ENCODE peak calls at places on chromosomes 16 and 17, in nine cellular contexts. E is fibroblast of lung; B is BE2C; Y is A549; T is CD8-positive, alpha-beta T cell; S is tibial artery; K is CD8-positive, alpha-beta memory T cell; O is endodermal cell; Q is heart left ventricle. X is an unnamed sample.

GRCh38 chr17:75853410-75853809 is 1.7 kb downstream of the WBP2 start:
- DNase-seq in Y (no peak), Q (no peak), K (no peak), S (no peak), O (peak; percentile 52), E (no peak), B (no peak), T (no peak), X (peak; percentile 57)

GRCh38 chr16:7335991-7336634 is 3.5 kb downstream of the RBFOX1 start:
- DNase-seq in Y (no peak), B (no peak), K (no peak), O (no peak), T (no peak), S (no peak), Q (peak; percentile 33), E (no peak), X (no peak)

GRCh38 chr16:56780646-56781045 is 50.7 kb downstream of the NUP93 start:
- DNase-seq in S (no peak), K (no peak), T (no peak), Y (no peak), E (no peak), B (no peak), O (no peak), Q (no peak), X (no peak)

GRCh38 chr16:82011199-82011641 is at the start of gene SDR42E1:
- DNase-seq in Y (peak; percentile 70), O (no peak), K (peak; percentile 38), E (peak; percentile 27), S (no peak), T (peak; percentile 69), Q (no peak), B (no peak), X (no peak)

GRCh38 chr16:7861891-7862585 is 529.4 kb downstream of the RBFOX1 start:
- DNase-seq in O (peak; percentile 60), Q (no peak), B (no peak), K (no peak), T (no peak), S (no peak), Y (no peak), E (no peak), X (no peak)

GRCh38 chr16:3285131-3285530 is 1.8 kb downstream of the ZNF263 start:
- DNase-seq in T (no peak), K (no peak), E (no peak), S (peak; percentile 49), O (no peak), Y (no peak), Q (no peak), B (no peak), X (no peak)

GRCh38 chr17:68424188-68424587 is 33.1 kb downstream of the WIPI1 start:
- DNase-seq in B (no peak), S (no peak), K (no peak), E (no peak), O (no peak), T (no peak), Y (no peak), Q (no peak), X (no peak)

GRCh38 chr16:80027007-80027965 is 426.7 kb upstream of the MAF start:
- DNase-seq in Y (peak; percentile 97), E (peak; percentile 39), T (peak; percentile 12), Q (peak; percentile 79), S (peak; percentile 68), B (peak; percentile 6), O (peak; percentile 92), K (peak; percentile 3), X (peak; percentile 95)

GRCh38 chr16:12111819-12112218 is 135.3 kb downstream of the SNX29 start:
- DNase-seq in T (no peak), E (no peak), Y (no peak), K (no peak), B (no peak), S (no peak), O (no peak), Q (no peak), X (no peak)

GRCh38 chr16:90008708-90009145 is 10.5 kb downstream of the DBNDD1 start:
- DNase-seq in S (no peak), Q (no peak), K (peak; percentile 38), Y (no peak), O (no peak), B (no peak), T (peak; percentile 68), E (no peak), X (no peak)

GRCh38 chr16:81473561-81473960 is 29.0 kb downstream of the CMIP start:
- DNase-seq in E (peak; percentile 75), K (no peak), Q (no peak), T (no peak), Y (no peak), B (no peak), O (no peak), S (no peak), X (peak; percentile 60)

GRCh38 chr17:44786551-44787081 is 27.8 kb downstream of the ADAM11 start:
- DNase-seq in E (no peak), T (no peak), B (no peak), O (peak; percentile 54), Y (no peak), S (peak; percentile 67), Q (peak; percentile 82), K (no peak), X (no peak)

GRCh38 chr17:77322284-77322533 is 181.4 kb downstream of the SEC14L1 start:
- DNase-seq in Q (no peak), B (peak; percentile 8), Y (no peak), K (no peak), S (no peak), O (no peak), T (no peak), E (no peak), X (no peak)
- H3K4me3 ChIP-seq in Q (peak overlapping the region; percentile 17), B (peak overlapping the region; percentile 35), Y (peak overlapping the region; percentile 37), K (no peak overlapping the region), S (peak overlapping the region; percentile 58), O (no peak overlapping the region), T (no peak overlapping the region), E (peak overlapping the region; percentile 57), X (peak overlapping the region; percentile 53)

DNA sequence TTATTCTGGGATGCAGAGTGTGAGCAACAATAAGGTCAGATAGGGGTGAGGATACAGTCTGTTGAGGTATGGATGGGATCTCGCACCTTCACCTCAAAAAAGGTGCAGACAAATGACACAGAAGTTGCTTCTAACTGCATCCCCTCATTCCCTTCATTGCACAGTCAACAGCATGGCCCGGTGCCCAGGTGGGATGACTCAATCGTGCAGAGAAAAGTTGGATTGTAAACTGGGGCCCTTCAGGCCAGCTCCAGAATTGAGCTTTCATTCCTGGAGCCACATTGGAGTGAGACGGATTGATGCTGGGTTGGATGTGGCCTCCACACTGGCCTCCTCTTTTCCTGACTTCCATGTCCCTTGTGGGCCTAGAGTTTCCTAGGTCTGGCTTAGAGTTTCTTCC is 977.4 kb downstream of the KCNJ18 start:
- DNase-seq in S (no peak), O (no peak), K (no peak), B (no peak), Q (no peak), Y (no peak), E (no peak), T (no peak), X (no peak)
- H3K9me3 ChIP-seq in S (no peaks in the 10 kb centered on the region), O (peaks cover 88% of the 10 kb centered on the region), K (no peaks in the 10 kb centered on the region), B (no peaks in the 10 kb centered on the region), Q (no peaks in the 10 kb centered on the region), Y (no peaks in the 10 kb centered on the region), E (no peaks in the 10 kb centered on the region), T (no peaks in the 10 kb centered on the region), X (no peaks in the 10 kb centered on the region)

GRCh38 chr17:74758846-74759163 is 10.4 kb downstream of the NHERF1 start:
- DNase-seq in Y (no peak), B (peak; percentile 46), E (no peak), T (peak; percentile 32), Q (no peak), S (no peak), O (no peak), K (no peak), X (no peak)
- H3K4me3 ChIP-seq in Y (no peak overlapping the region), B (no peak overlapping the region), E (no peak overlapping the region), T (peak overlapping the region; percentile 41), Q (no peak overlapping the region), S (no peak overlapping the region), O (no peak overlapping the region), K (peak overlapping the region; percentile 57), X (no peak overlapping the region)

DNA sequence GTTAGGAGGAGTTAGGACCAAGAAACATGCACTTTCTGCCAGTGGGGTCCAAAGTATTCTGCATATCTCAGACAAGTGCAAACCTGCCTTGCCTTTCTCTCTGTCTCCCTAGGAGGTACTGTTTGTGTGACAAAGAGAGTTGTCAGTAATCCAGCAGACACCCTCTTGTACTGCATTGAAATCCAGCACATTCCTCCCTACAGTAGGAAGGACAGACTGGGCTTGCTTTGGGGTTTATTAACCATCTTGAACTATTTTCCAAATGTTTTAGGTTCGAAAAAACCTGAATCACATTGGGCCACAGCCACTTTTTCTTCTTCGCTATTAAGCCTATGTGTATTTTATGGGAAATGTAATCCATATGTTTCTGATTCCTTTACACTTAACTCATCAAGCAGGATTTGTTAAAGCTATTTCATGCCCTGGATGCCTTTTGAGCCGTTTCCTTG is 204.2 kb upstream of the KCNJ16 start:
- DNase-seq in Y (no peak), Q (no peak), O (peak; percentile 52), E (peak; percentile 76), T (no peak), B (no peak), S (no peak), K (no peak), X (peak; percentile 61)
- H3K9me3 ChIP-seq in Y (no peaks in the 10 kb centered on the region), Q (no peaks in the 10 kb centered on the region), O (peaks cover 7% of the 10 kb centered on the region), E (no peaks in the 10 kb centered on the region), T (no peaks in the 10 kb centered on the region), B (no peaks in the 10 kb centered on the region), S (no peaks in the 10 kb centered on the region), K (no peaks in the 10 kb centered on the region), X (no peaks in the 10 kb centered on the region)

GRCh38 chr16:566475-567361 is at the start of gene NHLRC4:
- DNase-seq in O (peak; percentile 91), E (peak; percentile 60), Q (peak; percentile 81), Y (no peak), K (peak; percentile 12), S (peak; percentile 79), T (peak; percentile 45), B (peak; percentile 92), X (no peak)

GRCh38 chr16:567362-568256 is 804 bp downstream of the NHLRC4 start:
- DNase-seq in Q (no peak), S (no peak), T (no peak), Y (no peak), O (no peak), B (no peak), E (no peak), K (no peak), X (no peak)

GRCh38 chr16:569445-570254 is at the start of gene PIGQ:
- DNase-seq in O (peak; percentile 89), Y (peak; percentile 64), Q (peak; percentile 78), K (peak; percentile 58), B (peak; percentile 72), T (peak; percentile 64), S (peak; percentile 80), E (peak; percentile 47), X (peak; percentile 47)

GRCh38 chr16:565420-566330 is 1.1 kb upstream of the NHLRC4 start:
- DNase-seq in T (no peak), Q (no peak), B (peak; percentile 97), K (no peak), E (peak; percentile 9), Y (no peak), S (no peak), O (no peak), X (no peak)

GRCh38 chr16:568401-569258 is 1.1 kb upstream of the PIGQ start:
- DNase-seq in E (no peak), Q (no peak), T (no peak), O (no peak), Y (no peak), B (no peak), K (no peak), S (no peak), X (no peak)
- H3K4me3 ChIP-seq in E (peak overlapping the region; percentile 81), Q (peak overlapping the region; percentile 68), T (peak overlapping the region; percentile 84), O (peak overlapping the region; percentile 72), Y (peak overlapping the region; percentile 99), B (peak overlapping the region; percentile 54), K (peak overlapping the region; percentile 72), S (peak overlapping the region; percentile 92), X (no peak overlapping the region)

GRCh38 chr17:49656247-49656646 is 21.6 kb downstream of the SPOP start:
- DNase-seq in S (no peak), O (no peak), K (no peak), E (no peak), Q (no peak), Y (no peak), B (no peak), T (no peak), X (no peak)
- H3K9me3 ChIP-seq in S (no peaks in the 10 kb centered on the region), O (no peaks in the 10 kb centered on the region), K (no peaks in the 10 kb centered on the region), E (no peaks in the 10 kb centered on the region), Q (no peaks in the 10 kb centered on the region), Y (no peaks in the 10 kb centered on the region), B (no peaks in the 10 kb centered on the region), T (no peaks in the 10 kb centered on the region), X (no peaks in the 10 kb centered on the region)